ENCODE peak calls at places on chromosomes 13 and 19, in five cellular contexts. B is HepG2, V is neural progenitor cell, O is cardiac fibroblast, G is heart left ventricle. P is an unnamed sample.

GRCh38 chr19:54893406-54893805 is 12.5 kb upstream of the NCR1 start:
- DNase-seq in B (no peak), V (no peak), O (no peak), G (no peak), P (no peak)

GRCh38 chr13:51844862-51845573 is at the start of gene TMEM272:
- DNase-seq in B (peak), V (peak), O (peak), G (no peak), P (peak)

GRCh38 chr19:35908977-35909683 is 1.0 kb upstream of the TYROBP start:
- DNase-seq in B (no peak), V (no peak), O (no peak), G (peak), P (no peak)

GRCh38 chr13:76969488-76970365 is 21.4 kb downstream of the ACOD1 start:
- DNase-seq in B (no peak), V (peak), O (no peak), G (no peak), P (no peak)

GRCh38 chr13:45941261-45941660 is 89.7 kb upstream of the SIAH3 start:
- DNase-seq in B (no peak), V (no peak), O (no peak), G (no peak), P (no peak)

GRCh38 chr13:106570354-106570822 is 2.5 kb upstream of the ARGLU1 start:
- DNase-seq in B (no peak), V (peak), O (peak), G (no peak), P (peak)

GRCh38 chr19:2973229-2973628 is 4.1 kb upstream of the TLE6 start:
- DNase-seq in B (no peak), V (no peak), O (peak), G (no peak), P (no peak)

GRCh38 chr13:63421113-63421512 is 2005.5 kb upstream of the PCDH20 start:
- DNase-seq in B (no peak), V (no peak), O (no peak), G (no peak), P (no peak)

GRCh38 chr19:30882411-30883005 is 466.7 kb downstream of the TSHZ3 start:
- DNase-seq in B (no peak), V (peak), O (no peak), G (no peak), P (no peak)

GRCh38 chr13:28035146-28035782 is 46.8 kb upstream of the URAD start:
- DNase-seq in B (no peak), V (no peak), O (no peak), G (no peak), P (no peak)

GRCh38 chr13:110617326-110618072 is 2.2 kb downstream of the NAXD start:
- DNase-seq in B (peak), V (no peak), O (peak), G (no peak), P (no peak)

GRCh38 chr13:61685683-61686013 is 270.0 kb upstream of the PCDH20 start:
- DNase-seq in B (peak), V (peak), O (no peak), G (no peak), P (peak)

GRCh38 chr19:4531562-4532165 is 3.4 kb downstream of the PLIN5 start:
- DNase-seq in B (no peak), V (no peak), O (no peak), G (no peak), P (no peak)

GRCh38 chr13:97133955-97134354 is 88.2 kb upstream of the MBNL2 start:
- DNase-seq in B (peak), V (no peak), O (no peak), G (no peak), P (no peak)

GRCh38 chr19:34041922-34042521 is 130.3 kb upstream of the LSM14A start:
- DNase-seq in B (peak), V (peak), O (peak), G (peak), P (peak)

GRCh38 chr19:4694211-4694987 is 24.3 kb upstream of the MYDGF start:
- DNase-seq in B (no peak), V (no peak), O (peak), G (no peak), P (no peak)

GRCh38 chr13:113882266-113882627 is 18.4 kb upstream of the GAS6 start:
- DNase-seq in B (no peak), V (no peak), O (peak), G (peak), P (no peak)

GRCh38 chr13:75494491-75494890 is 12.5 kb upstream of the TBC1D4 start:
- DNase-seq in B (no peak), V (no peak), O (peak), G (no peak), P (no peak)

GRCh38 chr19:8569066-8569761 is 8.0 kb downstream of the MYO1F start:
- DNase-seq in B (no peak), V (no peak), O (peak), G (no peak), P (no peak)

GRCh38 chr13:80054806-80055205 is 286.1 kb downstream of the SPRY2 start:
- DNase-seq in B (no peak), V (no peak), O (peak), G (no peak), P (no peak)

GRCh38 chr13:38933786-38934185 is 56.8 kb downstream of the STOML3 start:
- DNase-seq in B (no peak), V (no peak), O (no peak), G (no peak), P (no peak)

GRCh38 chr13:30107126-30107525 is 200.2 kb downstream of the KATNAL1 start:
- DNase-seq in B (no peak), V (no peak), O (no peak), G (no peak), P (no peak)

GRCh38 chr19:39212377-39212742 is 8.3 kb upstream of the SYCN start:
- DNase-seq in B (no peak), V (peak), O (no peak), G (no peak), P (no peak)

GRCh38 chr19:9847087-9847671 is 12.1 kb downstream of the PIN1 start:
- DNase-seq in B (peak), V (peak), O (peak), G (no peak), P (peak)

GRCh38 chr13:98822238-98822606 is 69.8 kb upstream of the SLC15A1 start:
- DNase-seq in B (no peak), V (no peak), O (peak), G (no peak), P (no peak)

GRCh38 chr19:35251456-35251855 is 2.7 kb downstream of the LSR start:
- DNase-seq in B (no peak), V (no peak), O (no peak), G (no peak), P (no peak)

GRCh38 chr13:23960566-23961156 is 63.4 kb upstream of the C1QTNF9B start:
- DNase-seq in B (peak), V (peak), O (peak), G (no peak), P (no peak)

GRCh38 chr13:25253702-25254101 is 33.6 kb downstream of the MTMR6 start:
- DNase-seq in B (peak), V (no peak), O (peak), G (no peak), P (no peak)

GRCh38 chr13:77136902-77137420 is 110.0 kb upstream of the FBXL3 start:
- DNase-seq in B (no peak), V (no peak), O (peak), G (no peak), P (no peak)